ENCODE peak calls at places on chromosomes 5 and 9, in nine cellular contexts. M, H, J, G, Z, N, T, C and Q are unnamed samples.

GRCh38 chr9:137918331-137919094 is 40.9 kb downstream of the CACNA1B start:
- DNase-seq in M (no peak), H (no peak), J (no peak), N (peak), G (no peak), C (no peak), Z (peak), T (no peak), Q (no peak)

GRCh38 chr5:178544166-178544834 is 45.9 kb downstream of the COL23A1 start:
- DNase-seq in M (no peak), C (no peak), H (no peak), N (peak), Z (no peak), J (no peak), G (no peak), T (no peak), Q (no peak)

GRCh38 chr5:41338276-41338675 is 124.9 kb upstream of the C6 start:
- DNase-seq in G (no peak), T (no peak), N (no peak), Z (no peak), M (no peak), H (no peak), J (no peak), C (peak), Q (no peak)

GRCh38 chr9:130239741-130240241 is 25.8 kb upstream of the HMCN2 start:
- DNase-seq in G (no peak), Z (no peak), T (no peak), C (peak), M (no peak), H (no peak), N (no peak), J (peak), Q (no peak)

GRCh38 chr5:154236011-154236410 is 45.5 kb downstream of the GALNT10 start:
- DNase-seq in J (no peak), T (no peak), C (no peak), M (no peak), H (no peak), G (no peak), Z (no peak), N (no peak), Q (no peak)

GRCh38 chr5:159449925-159450324 is 119.6 kb upstream of the IL12B start:
- DNase-seq in T (no peak), H (no peak), J (peak), N (no peak), Z (no peak), M (no peak), G (no peak), C (peak), Q (no peak)

GRCh38 chr9:38309324-38310195 is 82.9 kb upstream of the ALDH1B1 start:
- DNase-seq in Z (peak), T (no peak), G (no peak), M (no peak), N (no peak), C (peak), H (peak), J (no peak), Q (no peak)

GRCh38 chr9:96331236-96331947 is 29.4 kb upstream of the HSD17B3 start:
- DNase-seq in C (peak), G (no peak), M (no peak), N (no peak), J (peak), H (no peak), Z (no peak), T (no peak), Q (no peak)

GRCh38 chr5:103667068-103667467 is 104.5 kb upstream of the NUDT12 start:
- DNase-seq in J (peak), M (no peak), H (no peak), C (peak), N (no peak), Z (no peak), G (no peak), T (no peak), Q (no peak)

GRCh38 chr5:37841223-37841622 is 1.4 kb upstream of the GDNF start:
- DNase-seq in C (no peak), Z (no peak), J (peak), T (no peak), H (no peak), G (no peak), N (no peak), M (no peak), Q (no peak)

GRCh38 chr5:173458819-173459218 is 130.6 kb upstream of the STC2 start:
- DNase-seq in T (no peak), G (no peak), C (peak), H (no peak), Z (no peak), M (no peak), N (no peak), J (peak), Q (no peak)

GRCh38 chr9:95089257-95089873 is 228.1 kb downstream of the FANCC start:
- DNase-seq in N (no peak), H (no peak), J (no peak), Z (no peak), C (no peak), T (no peak), M (no peak), G (no peak), Q (no peak)

GRCh38 chr9:114301798-114302565 is 20.9 kb upstream of the ORM1 start:
- DNase-seq in J (no peak), H (no peak), C (no peak), N (no peak), Z (no peak), T (peak), M (no peak), G (no peak), Q (no peak)

GRCh38 chr5:149094996-149095395 is 32.1 kb upstream of the SH3TC2 start:
- DNase-seq in Z (no peak), M (no peak), J (peak), H (no peak), C (no peak), N (no peak), G (no peak), T (no peak), Q (no peak)

GRCh38 chr9:23254404-23255184 is 571.4 kb downstream of the ELAVL2 start:
- DNase-seq in N (no peak), G (no peak), Z (peak), T (no peak), H (no peak), C (no peak), J (no peak), M (no peak), Q (no peak)

GRCh38 chr9:23258569-23258968 is 567.5 kb downstream of the ELAVL2 start:
- DNase-seq in G (no peak), C (peak), M (no peak), T (no peak), H (no peak), N (no peak), J (no peak), Z (no peak), Q (no peak)
- H3K4me3 ChIP-seq in G (no peak), C (no peak), M (no peak), T (no peak), H (no peak), N (no peak), J (no peak), Z (no peak), Q (no peak)

GRCh38 chr5:14522721-14523120 is 58.9 kb upstream of the OTULINL start:
- DNase-seq in G (no peak), N (no peak), C (no peak), M (no peak), H (no peak), Z (no peak), J (no peak), T (no peak), Q (no peak)
- TF ChIP-seq CTCF in G (no peak), N (no peak), C (no peak), M (no peak), H (no peak), Z (no peak), J (no peak), T (no peak), Q (no peak)

GRCh38 chr5:129461816-129462396 is 1.8 kb downstream of the ADAMTS19 start:
- DNase-seq in J (no peak), C (no peak), H (no peak), T (no peak), Z (no peak), N (no peak), G (no peak), M (no peak), Q (no peak)
- H3K4me3 ChIP-seq in J (peak), C (peak), H (no peak), T (peak), Z (peak), N (peak), G (peak), M (no peak), Q (no peak)

GRCh38 chr9:15513335-15513734 is 2.6 kb upstream of the PSIP1 start:
- DNase-seq in N (no peak), T (no peak), Z (no peak), G (no peak), C (peak), M (no peak), H (no peak), J (peak), Q (no peak)
- TF ChIP-seq CTCF in N (no peak), T (no peak), Z (peak), G (no peak), C (peak), M (peak), H (peak), J (no peak), Q (peak)

GRCh38 chr9:122252796-122253195 is 11.8 kb downstream of the RBM18 start:
- DNase-seq in H (no peak), J (no peak), M (no peak), Z (no peak), G (no peak), C (no peak), T (no peak), N (no peak), Q (no peak)

GRCh38 chr9:122258886-122259415 is 5.7 kb downstream of the RBM18 start:
- DNase-seq in T (no peak), G (no peak), J (no peak), C (no peak), H (no peak), N (no peak), M (no peak), Z (no peak), Q (no peak)

GRCh38 chr9:122251351-122251750 is 13.3 kb downstream of the RBM18 start:
- DNase-seq in C (no peak), G (no peak), M (no peak), T (no peak), J (no peak), N (no peak), Z (no peak), H (no peak), Q (no peak)

GRCh38 chr9:122254761-122255160 is 9.9 kb downstream of the RBM18 start:
- DNase-seq in J (no peak), Z (no peak), H (no peak), C (no peak), T (no peak), G (no peak), N (no peak), M (no peak), Q (no peak)

DNA sequence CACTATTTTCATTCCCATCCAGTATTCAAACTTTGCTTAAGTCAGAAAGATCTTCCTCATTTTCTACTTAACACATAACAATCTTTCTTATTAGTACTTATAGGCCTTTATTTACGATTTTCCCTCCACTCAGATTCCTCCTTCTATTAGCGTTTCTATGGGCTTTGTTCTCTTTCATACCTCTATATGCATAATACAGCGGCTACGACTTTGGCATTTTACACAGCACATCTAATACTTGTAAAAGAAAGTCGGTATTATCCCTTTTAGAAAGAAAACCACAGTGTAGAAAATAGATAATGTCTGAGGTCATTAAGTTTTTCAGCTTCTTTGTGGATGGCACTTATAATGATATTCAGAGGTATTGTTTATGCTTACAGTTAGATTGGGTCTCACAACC is 8.4 kb downstream of the RBM18 start:
- DNase-seq in T (no peak), C (no peak), H (no peak), G (no peak), M (no peak), Z (no peak), N (no peak), J (no peak), Q (no peak)
- H3K4me3 ChIP-seq in T (no peak), C (no peak), H (no peak), G (no peak), M (no peak), Z (no peak), N (no peak), J (no peak), Q (no peak)

DNA sequence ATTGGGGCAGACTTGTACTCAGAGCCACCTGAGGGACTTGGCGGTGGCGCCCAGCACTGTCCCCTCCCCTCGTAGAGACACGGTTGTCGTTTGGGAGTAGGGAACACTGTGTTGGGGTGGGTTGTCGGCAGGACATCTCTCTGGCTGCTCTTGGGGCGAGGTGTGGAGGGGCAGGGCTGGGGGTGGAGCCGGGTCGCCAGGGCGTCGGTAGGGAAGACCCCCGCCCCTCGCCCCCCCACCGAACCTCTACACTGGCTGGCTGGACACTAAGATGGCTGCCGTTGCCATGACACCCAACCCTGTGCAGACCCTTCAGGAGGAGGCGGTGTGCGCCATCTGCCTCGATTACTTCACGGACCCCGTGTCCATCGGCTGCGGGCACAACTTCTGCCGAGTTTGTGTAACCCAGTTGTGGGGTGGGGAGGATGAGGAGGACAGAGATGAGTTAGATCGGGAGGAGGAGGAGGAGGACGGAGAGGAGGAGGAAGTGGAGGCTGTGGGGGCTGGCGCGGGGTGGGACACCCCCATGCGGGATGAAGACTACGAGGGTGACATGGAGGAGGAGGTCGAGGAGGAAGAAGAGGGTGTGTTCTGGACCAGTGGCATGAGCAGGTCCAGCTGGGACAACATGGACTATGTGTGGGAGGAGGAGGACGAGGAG is 778 bp downstream of the TRIM41 start:
- DNase-seq in Z (peak), M (no peak), G (peak), C (no peak), H (no peak), N (no peak), T (peak), J (no peak), Q (no peak)
- TF ChIP-seq CTCF in Z (no peak), M (no peak), G (no peak), C (no peak), H (no peak), N (no peak), T (no peak), J (no peak), Q (no peak)

GRCh38 chr9:110129460-110129859 is 78.5 kb downstream of the C9orf152 start:
- DNase-seq in H (no peak), N (no peak), C (no peak), M (no peak), Z (no peak), T (no peak), J (no peak), G (no peak), Q (no peak)
- H3K4me3 ChIP-seq in H (no peak), N (peak), C (no peak), M (no peak), Z (no peak), T (no peak), J (no peak), G (no peak), Q (no peak)